ENCODE peak calls at places on chromosomes 2 and 18, in six cellular contexts. S is tibial artery; B is AG04450; N is K562; Z is psoas muscle; M is CD8-positive, alpha-beta T cell. U is an unnamed sample.

GRCh38 chr18:21100141-21100540 is 11.5 kb downstream of the ROCK1 start:
- DNase-seq in S (no peak), B (no peak), N (no peak), Z (no peak), M (no peak), U (no peak)

GRCh38 chr2:155904720-155905119 is 427.8 kb downstream of the NR4A2 start:
- DNase-seq in S (no peak), B (no peak), N (no peak), Z (no peak), M (no peak), U (no peak)

GRCh38 chr2:172181840-172182239 is 79.1 kb upstream of the DLX2 start:
- DNase-seq in S (no peak), B (no peak), N (no peak), Z (no peak), M (no peak), U (no peak)

GRCh38 chr18:8895987-8896619 is 190.7 kb downstream of the MTCL1 start:
- DNase-seq in S (no peak), B (peak; percentile 44), N (no peak), Z (no peak), M (no peak), U (no peak)

GRCh38 chr2:217645891-217646290 is 356.9 kb downstream of the TNS1 start:
- DNase-seq in S (no peak), B (no peak), N (no peak), Z (no peak), M (no peak), U (no peak)

GRCh38 chr18:63848159-63848558 is 39.3 kb upstream of the SERPINB2 start:
- DNase-seq in S (no peak), B (peak; percentile 37), N (peak; percentile 5), Z (no peak), M (no peak), U (no peak)

GRCh38 chr18:61596296-61596695 is 263.1 kb downstream of the CDH20 start:
- DNase-seq in S (no peak), B (no peak), N (no peak), Z (no peak), M (no peak), U (no peak)

GRCh38 chr2:11239718-11240462 is 84.6 kb downstream of the SLC66A3 start:
- DNase-seq in S (no peak), B (no peak), N (no peak), Z (no peak), M (no peak), U (no peak)

GRCh38 chr2:60212174-60212945 is 341.1 kb downstream of the BCL11A start:
- DNase-seq in S (no peak), B (no peak), N (no peak), Z (no peak), M (no peak), U (no peak)

GRCh38 chr2:134276381-134277172 is 22.7 kb downstream of the MGAT5 start:
- DNase-seq in S (no peak), B (no peak), N (no peak), Z (no peak), M (no peak), U (no peak)

GRCh38 chr2:74415762-74416395 is 5.5 kb downstream of the C2orf81 start:
- DNase-seq in S (no peak), B (no peak), N (no peak), Z (no peak), M (no peak), U (no peak)

GRCh38 chr2:88871336-88871735 is 179.9 kb downstream of the RPIA start:
- DNase-seq in S (no peak), B (no peak), N (no peak), Z (no peak), M (no peak), U (no peak)

GRCh38 chr2:156649596-156649995 is 213.4 kb downstream of the GPD2 start:
- DNase-seq in S (no peak), B (no peak), N (no peak), Z (no peak), M (no peak), U (no peak)

GRCh38 chr18:63962137-63962536 is 7.7 kb upstream of the SERPINB8 start:
- DNase-seq in S (no peak), B (no peak), N (no peak), Z (no peak), M (no peak), U (no peak)

GRCh38 chr2:73233932-73234832 is at the start of gene CCT7:
- DNase-seq in S (peak; percentile 94), B (peak; percentile 67), N (peak; percentile 78), Z (peak; percentile 88), M (peak; percentile 93), U (peak; percentile 90)

GRCh38 chr2:164186596-164186995 is 434.7 kb downstream of the GRB14 start:
- DNase-seq in S (no peak), B (no peak), N (no peak), Z (no peak), M (no peak), U (no peak)

GRCh38 chr18:36829362-36830140 is 624 bp downstream of the KIAA1328 start:
- DNase-seq in S (no peak), B (no peak), N (no peak), Z (no peak), M (no peak), U (no peak)

GRCh38 chr2:213609570-213610170 is 325.4 kb downstream of the SPAG16 start:
- DNase-seq in S (no peak), B (no peak), N (no peak), Z (no peak), M (no peak), U (no peak)

GRCh38 chr2:86298411-86299390 is 38.7 kb downstream of the REEP1 start:
- DNase-seq in S (no peak), B (no peak), N (no peak), Z (no peak), M (no peak), U (no peak)

GRCh38 chr2:170292415-170292814 is 114.5 kb downstream of the MYO3B start:
- DNase-seq in S (no peak), B (no peak), N (no peak), Z (no peak), M (no peak), U (no peak)

GRCh38 chr2:171862501-171862900 is 31.5 kb downstream of the SLC25A12 start:
- DNase-seq in S (no peak), B (no peak), N (no peak), Z (no peak), M (no peak), U (no peak)

DNA sequence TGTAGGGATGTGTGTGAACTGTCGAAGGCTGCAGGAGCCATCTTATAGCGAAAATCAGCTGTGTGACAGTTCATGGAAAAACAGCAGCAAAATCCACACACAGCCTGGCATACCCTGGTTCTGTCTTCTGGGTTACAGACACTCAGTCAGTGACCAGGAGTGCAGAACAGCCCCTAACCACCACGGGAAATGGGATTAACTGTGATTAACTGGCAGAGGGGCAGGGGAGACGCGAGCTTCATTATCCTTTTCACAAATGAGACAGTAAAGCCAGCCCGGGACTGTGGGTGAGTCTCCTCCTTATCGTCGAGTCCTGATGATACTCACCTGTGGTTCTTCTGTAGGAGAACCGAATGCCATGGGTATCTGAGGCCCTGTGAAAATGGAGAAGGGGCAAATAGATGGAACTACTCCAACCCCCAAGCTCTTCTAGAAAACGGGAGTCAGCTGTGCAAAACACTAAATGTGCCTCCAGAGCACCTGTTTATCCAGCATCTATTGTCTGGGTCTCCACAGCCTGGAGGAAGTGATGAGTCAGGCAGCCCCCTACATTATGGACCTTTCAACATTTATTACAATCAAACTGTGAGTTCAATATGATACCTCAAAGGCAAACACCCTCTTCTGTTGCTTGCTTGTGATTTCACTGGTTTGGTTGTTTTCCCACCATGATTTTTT is 9.9 kb upstream of the LRRFIP1 start:
- DNase-seq in S (no peak), B (no peak), N (no peak), Z (no peak), M (no peak), U (no peak)
- H3K27ac ChIP-seq in S (peak overlapping the region; percentile 81), B (peak overlapping the region; percentile 98), N (no peak overlapping the region), Z (peak overlapping the region; percentile 74), M (no peak overlapping the region), U (peak overlapping the region; percentile 73)

GRCh38 chr2:5766621-5767020 is 74.4 kb downstream of the SOX11 start:
- DNase-seq in S (no peak), B (peak; percentile 39), N (no peak), Z (no peak), M (no peak), U (no peak)

DNA sequence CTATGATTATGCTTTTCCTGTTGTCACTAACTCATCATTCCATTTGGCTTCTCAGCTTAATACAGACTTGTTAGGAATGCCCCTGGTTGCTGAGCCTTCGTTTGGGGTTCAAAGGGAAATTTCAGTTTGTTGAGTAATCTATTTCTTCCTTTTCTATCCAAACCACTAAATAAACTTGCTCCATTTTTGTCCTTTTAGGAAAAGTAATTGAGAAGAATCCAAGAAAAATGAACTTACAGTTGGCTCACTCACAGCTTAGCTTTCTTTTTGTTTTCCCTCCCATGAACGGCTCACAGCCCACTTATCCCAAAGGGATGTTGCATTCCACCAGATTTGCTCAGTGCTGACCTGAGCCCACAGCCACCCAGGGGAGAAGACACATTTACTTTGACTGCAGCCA is 73.9 kb downstream of the SOX11 start:
- DNase-seq in S (no peak), B (peak; percentile 38), N (no peak), Z (no peak), M (no peak), U (no peak)
- H3K4me3 ChIP-seq in S (no peak overlapping the region), B (no peak overlapping the region), N (no peak overlapping the region), Z (no peak overlapping the region), M (no peak overlapping the region), U (no peak overlapping the region)

GRCh38 chr2:6866239-6866745 is 585 bp upstream of the CMPK2 start:
- DNase-seq in S (no peak), B (no peak), N (peak; percentile 36), Z (no peak), M (peak; percentile 48), U (peak; percentile 43)
- TF ChIP-seq CTCF in S (no peak), B (peak; percentile 36), N (peak; percentile 65), Z (peak; percentile 34), M (peak; percentile 41), U (peak; percentile 17)

GRCh38 chr2:69171829-69172228 is 158.8 kb downstream of the ANTXR1 start:
- DNase-seq in S (no peak), B (no peak), N (no peak), Z (no peak), M (no peak), U (no peak)

GRCh38 chr2:69168950-69169695 is 156.1 kb downstream of the ANTXR1 start:
- DNase-seq in S (no peak), B (no peak), N (no peak), Z (no peak), M (no peak), U (peak; percentile 58)

GRCh38 chr2:69173706-69174105 is 160.7 kb downstream of the ANTXR1 start:
- DNase-seq in S (no peak), B (no peak), N (no peak), Z (no peak), M (no peak), U (no peak)

GRCh38 chr2:69169990-69170389 is 157.0 kb downstream of the ANTXR1 start:
- DNase-seq in S (no peak), B (no peak), N (no peak), Z (no peak), M (no peak), U (no peak)

DNA sequence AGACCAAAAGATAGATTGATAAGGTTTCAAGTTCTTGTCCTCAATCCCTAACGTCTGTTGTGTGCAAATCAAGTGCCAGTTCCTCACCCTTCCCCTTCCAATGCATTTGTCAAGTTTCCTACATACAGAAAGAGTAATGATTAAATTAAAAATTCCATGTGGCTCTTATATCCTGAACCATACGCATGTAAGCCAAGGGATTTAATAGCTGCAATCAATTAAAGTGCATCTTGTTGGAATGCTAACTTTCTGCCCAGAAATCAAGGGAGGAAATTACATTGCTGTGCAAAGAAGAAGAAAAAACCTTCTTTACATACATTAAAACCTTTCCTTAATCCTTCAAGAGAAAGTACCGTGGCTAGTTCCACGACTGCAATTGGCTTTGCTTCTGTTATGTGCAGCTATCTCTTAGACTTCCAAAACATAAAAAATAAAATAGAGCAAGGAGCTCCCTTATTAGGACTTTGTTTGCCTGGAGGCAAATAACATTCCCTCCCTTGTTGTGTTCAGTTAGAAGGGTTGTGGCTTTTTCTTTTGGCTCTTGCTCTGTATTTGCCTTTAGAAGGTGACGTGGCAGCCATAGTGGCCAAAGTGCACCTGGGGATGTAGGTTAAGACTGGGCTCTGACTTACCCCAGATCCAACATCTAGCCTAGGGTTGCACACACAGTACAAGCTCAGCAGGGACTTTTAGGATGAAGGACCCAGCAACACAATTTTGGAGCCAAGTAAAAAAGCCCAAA is 158.3 kb downstream of the ANTXR1 start:
- DNase-seq in S (no peak), B (no peak), N (no peak), Z (no peak), M (no peak), U (no peak)
- H3K27ac ChIP-seq in S (peak overlapping the region; percentile 96), B (no peak overlapping the region), N (no peak overlapping the region), Z (no peak overlapping the region), M (no peak overlapping the region), U (no peak overlapping the region)